ENCODE peak calls at places on chromosomes 1 and 21, in five cellular contexts. A is right cardiac atrium, X is psoas muscle, E is fibroblast of lung, N is ovary. J is an unnamed sample. For H3K4me1, the result is how much of the 10 kb centered on the place peaks cover.

GRCh38 chr1:236144446-236145150 is 2.3 kb downstream of the GPR137B start:
- DNase-seq in N (no peak), A (no peak), X (no peak), E (no peak), J (no peak)

GRCh38 chr1:207866471-207867135 is 44.3 kb downstream of the CD34 start:
- DNase-seq in N (peak), E (no peak), A (peak), X (peak), J (peak)

GRCh38 chr1:53781654-53782053 is 42.7 kb upstream of the GLIS1 start:
- DNase-seq in X (no peak), A (no peak), N (no peak), E (peak), J (no peak)

GRCh38 chr1:247517795-247518612 is 18.2 kb downstream of the OR2C3 start:
- DNase-seq in X (no peak), E (no peak), A (peak), N (no peak), J (no peak)

GRCh38 chr1:196196486-196196885 is 411.8 kb downstream of the KCNT2 start:
- DNase-seq in N (no peak), X (no peak), E (no peak), A (no peak), J (no peak)

GRCh38 chr1:184152502-184152901 is 101.0 kb downstream of the TSEN15 start:
- DNase-seq in N (peak), E (peak), A (peak), X (peak), J (no peak)

GRCh38 chr1:203440780-203441179 is 34.8 kb upstream of the PRELP start:
- DNase-seq in E (peak), A (peak), N (peak), X (peak), J (peak)

GRCh38 chr1:71224958-71225357 is 144.1 kb upstream of the ZRANB2 start:
- DNase-seq in E (no peak), X (no peak), N (no peak), A (no peak), J (no peak)

GRCh38 chr1:161158316-161159016 is 834 bp upstream of the USP21 start:
- DNase-seq in E (no peak), A (no peak), X (no peak), N (no peak), J (no peak)

GRCh38 chr21:19900149-19900548 is 1098.1 kb upstream of the NCAM2 start:
- DNase-seq in A (peak), E (no peak), X (no peak), N (no peak), J (no peak)

GRCh38 chr1:220451541-220451940 is 76.4 kb upstream of the MARK1 start:
- DNase-seq in A (no peak), N (no peak), X (no peak), E (no peak), J (no peak)

GRCh38 chr1:223844521-223844961 is 1.2 kb downstream of the TP53BP2 start:
- DNase-seq in E (no peak), A (peak), N (no peak), X (no peak), J (no peak)

GRCh38 chr1:110034451-110035235 is at the start of gene STRIP1:
- DNase-seq in X (peak), N (peak), A (peak), E (peak), J (peak)

GRCh38 chr1:14968251-14968812 is 185.2 kb upstream of the TMEM51 start:
- DNase-seq in E (peak), X (peak), N (no peak), A (peak), J (peak)

GRCh38 chr1:210899676-210900075 is 234.3 kb downstream of the KCNH1 start:
- DNase-seq in A (no peak), E (no peak), X (no peak), N (no peak), J (no peak)

GRCh38 chr21:33967086-33967571 is 51.5 kb upstream of the ATP5PO start:
- DNase-seq in X (no peak), E (peak), A (no peak), N (no peak), J (no peak)

GRCh38 chr1:3662080-3662671 is 9.9 kb downstream of the TP73 start:
- DNase-seq in A (no peak), E (no peak), X (peak), N (no peak), J (no peak)

GRCh38 chr21:26490771-26491170 is 82.3 kb downstream of the CYYR1 start:
- DNase-seq in N (no peak), A (no peak), X (no peak), E (peak), J (no peak)

GRCh38 chr1:47942238-47942629 is 55.0 kb downstream of the TRABD2B start:
- DNase-seq in A (no peak), E (no peak), N (no peak), X (no peak), J (no peak)

GRCh38 chr21:14995695-14996490 is 68.9 kb downstream of the NRIP1 start:
- DNase-seq in A (peak), E (peak), N (no peak), X (no peak), J (no peak)

GRCh38 chr1:239803666-239804228 is 287.9 kb upstream of the FMN2 start:
- DNase-seq in X (no peak), N (no peak), E (no peak), A (no peak), J (no peak)

GRCh38 chr1:197557302-197557701 is 218.0 kb downstream of the DENND1B start:
- DNase-seq in X (no peak), E (peak), N (no peak), A (no peak), J (no peak)

GRCh38 chr1:183173828-183174227 is 12.2 kb upstream of the LAMC2 start:
- DNase-seq in A (no peak), X (no peak), N (no peak), E (no peak), J (no peak)

GRCh38 chr21:33123396-33124120 is 53.6 kb downstream of the OLIG1 start:
- DNase-seq in N (no peak), X (no peak), A (no peak), E (no peak), J (peak)

GRCh38 chr1:36396359-36396758 is 1.3 kb downstream of the LSM10 start:
- DNase-seq in A (no peak), E (no peak), X (no peak), N (no peak), J (no peak)

GRCh38 chr1:88998716-88999115 is 6.3 kb upstream of the KYAT3 start:
- DNase-seq in E (peak), X (no peak), N (no peak), A (no peak), J (no peak)

GRCh38 chr1:60227581-60228252 is 154.1 kb upstream of the C1orf87 start:
- DNase-seq in A (no peak), E (peak), N (no peak), X (no peak), J (no peak)

GRCh38 chr1:185610954-185611353 is 123.2 kb upstream of the HMCN1 start:
- DNase-seq in E (no peak), N (no peak), X (no peak), A (no peak), J (no peak)
- H3K27ac ChIP-seq in E (no peak), N (no peak), X (no peak), A (no peak), J (no peak)

DNA sequence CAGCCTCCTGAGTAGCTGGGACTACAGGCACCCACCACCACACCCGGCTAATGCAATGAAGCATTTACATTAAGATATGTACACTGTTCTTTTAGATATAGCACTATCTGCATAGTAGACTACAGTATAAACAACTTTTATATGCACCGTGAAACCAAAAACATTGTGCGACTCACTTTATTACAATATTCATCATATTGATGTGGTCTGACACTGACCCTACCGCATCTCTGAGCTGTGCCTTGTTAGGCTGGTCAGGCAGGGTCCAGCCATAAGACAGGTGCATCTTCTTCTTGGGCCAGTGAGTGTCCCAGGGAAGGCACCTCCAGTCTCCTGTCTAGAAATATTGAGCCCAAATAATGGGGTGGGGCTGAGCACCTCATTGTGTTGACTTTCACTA is 128.8 kb downstream of the SIPA1L2 start:
- DNase-seq in E (no peak), X (no peak), A (no peak), N (no peak), J (no peak)
- H3K4me1 ChIP-seq in E (under half), X (under half), A (under half), N (under half), J (under half)

DNA sequence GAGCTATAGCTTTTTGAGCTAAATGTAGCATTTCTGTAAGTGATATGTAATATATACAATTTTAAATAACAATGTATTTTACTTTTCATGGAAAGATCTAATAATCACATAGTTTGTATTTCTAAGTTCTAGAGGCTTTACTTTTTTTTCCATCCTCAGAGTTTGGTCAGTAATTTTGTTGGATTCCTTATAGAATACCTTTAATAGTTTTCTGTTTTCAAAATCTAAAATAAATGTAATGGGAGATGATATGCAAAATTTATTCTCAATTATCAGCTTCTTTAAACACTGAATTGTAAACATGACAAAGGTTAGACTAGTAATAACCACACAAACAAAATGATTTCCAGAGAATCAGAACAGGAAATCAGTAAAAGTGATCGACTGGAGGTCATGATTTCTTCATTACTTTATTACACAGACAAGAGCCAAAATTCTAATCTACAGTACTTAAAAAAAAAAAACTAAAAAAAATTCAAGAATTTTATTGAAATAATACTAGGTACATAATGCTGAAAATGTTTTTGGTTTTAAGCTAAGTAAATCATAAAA is 50.7 kb upstream of the GFI1 start:
- DNase-seq in X (no peak), A (no peak), N (no peak), E (no peak), J (no peak)
- H3K27ac ChIP-seq in X (no peak), A (no peak), N (no peak), E (no peak), J (no peak)

GRCh38 chr1:101278845-101279244 is 42.0 kb downstream of the S1PR1 start:
- DNase-seq in E (no peak), X (no peak), N (no peak), A (no peak), J (no peak)
- H3K4me1 ChIP-seq in E (under half), X (under half), N (under half), A (under half), J (under half)

GRCh38 chr21:28132713-28133112 is 860.0 kb downstream of the LTN1 start:
- DNase-seq in A (no peak), E (peak), X (no peak), N (no peak), J (no peak)

GRCh38 chr21:28126521-28127317 is 866.0 kb downstream of the LTN1 start:
- DNase-seq in X (no peak), N (no peak), E (no peak), A (no peak), J (no peak)

GRCh38 chr21:28133116-28133515 is 859.6 kb downstream of the LTN1 start:
- DNase-seq in X (no peak), N (no peak), E (no peak), A (no peak), J (no peak)

GRCh38 chr21:28124541-28124940 is 868.1 kb downstream of the LTN1 start:
- DNase-seq in E (no peak), N (no peak), A (no peak), X (no peak), J (no peak)

GRCh38 chr21:28127390-28127789 is 865.3 kb downstream of the LTN1 start:
- DNase-seq in A (no peak), E (peak), X (no peak), N (no peak), J (no peak)
- H3K27ac ChIP-seq in A (no peak), E (no peak), X (no peak), N (no peak), J (no peak)

DNA sequence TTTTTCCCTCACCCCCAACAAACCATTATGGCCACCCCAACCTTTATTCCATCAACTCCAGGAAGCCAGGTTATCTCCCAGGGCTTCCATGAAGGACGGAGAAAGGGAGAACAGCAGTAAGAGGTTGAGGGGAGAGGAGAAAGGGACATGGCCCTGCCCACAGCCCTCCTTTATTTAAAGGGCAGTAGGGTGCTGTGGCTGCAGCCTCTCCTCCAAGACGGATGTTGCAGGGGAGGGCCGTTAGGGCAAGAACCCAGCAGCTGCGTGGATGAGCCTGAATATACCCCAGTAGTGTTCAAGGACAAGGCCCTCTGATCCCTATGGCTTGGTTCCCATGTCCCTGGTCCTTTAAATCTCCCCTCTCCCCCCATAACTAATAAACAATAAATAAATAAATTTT is 5.9 kb downstream of the RXFP4 start:
- DNase-seq in E (no peak), A (no peak), X (no peak), N (no peak), J (no peak)
- H3K4me1 ChIP-seq in E (under half), A (under half), X (under half), N (under half), J (under half)

GRCh38 chr1:44220755-44221154 is 7.5 kb downstream of the DMAP1 start:
- DNase-seq in X (no peak), E (no peak), N (no peak), A (no peak), J (no peak)
- H3K27ac ChIP-seq in X (no peak), E (no peak), N (no peak), A (no peak), J (no peak)

J was measured in aorta.